ENCODE peak calls at places on chromosomes 12 and 14, in eight cellular contexts. X is left ventricle myocardium inferior, F is HFFc6, W is endothelial cell, V is fibroblast of mammary gland, U is cardiac muscle cell, G is H9, I is adrenal gland. C is an unnamed sample.

GRCh38 chr12:10384191-10384590 is 5.7 kb downstream of the KLRK1 start:
- DNase-seq in I (no peak), U (no peak), F (no peak), X (no peak), G (no peak), W (no peak), V (no peak), C (no peak)

GRCh38 chr12:89346741-89347324 is 5.5 kb downstream of the DUSP6 start:
- DNase-seq in X (peak), G (no peak), W (peak), U (peak), I (peak), V (peak), F (peak), C (no peak)

GRCh38 chr12:45354399-45354798 is 138.5 kb downstream of the ANO6 start:
- DNase-seq in W (no peak), I (no peak), V (no peak), F (no peak), G (no peak), U (no peak), X (no peak), C (no peak)

GRCh38 chr12:114274131-114274530 is 131.8 kb downstream of the TBX5 start:
- DNase-seq in I (no peak), F (no peak), G (no peak), X (no peak), W (no peak), V (peak), U (no peak), C (no peak)

GRCh38 chr12:88793091-88793490 is 212.8 kb upstream of the KITLG start:
- DNase-seq in I (no peak), W (no peak), F (peak), U (no peak), V (peak), X (no peak), G (no peak), C (no peak)

GRCh38 chr14:68667313-68667791 is 125.5 kb downstream of the ZFP36L1 start:
- DNase-seq in W (no peak), I (no peak), U (no peak), G (no peak), F (no peak), X (no peak), V (peak), C (no peak)

GRCh38 chr14:37641117-37641516 is 45.7 kb downstream of the TTC6 start:
- DNase-seq in I (no peak), V (no peak), X (no peak), G (no peak), U (no peak), W (no peak), F (no peak), C (no peak)

GRCh38 chr14:87712386-87713113 is 280.4 kb downstream of the GALC start:
- DNase-seq in F (no peak), X (no peak), G (no peak), U (no peak), W (no peak), I (no peak), V (peak), C (no peak)

GRCh38 chr12:39912211-39912980 is 193.5 kb downstream of the SLC2A13 start:
- DNase-seq in I (peak), X (peak), F (no peak), V (no peak), W (no peak), G (no peak), U (no peak), C (no peak)

GRCh38 chr14:21768116-21768874 is 94.7 kb upstream of the OR4E1 start:
- DNase-seq in W (no peak), G (peak), U (peak), I (no peak), X (no peak), F (no peak), V (peak), C (no peak)

GRCh38 chr12:43896496-43896895 is 60.6 kb downstream of the TMEM117 start:
- DNase-seq in G (no peak), X (no peak), V (no peak), W (no peak), I (no peak), U (no peak), F (no peak), C (no peak)

GRCh38 chr14:98177551-98177950 is 1094.4 kb downstream of the BCL11B start:
- DNase-seq in G (no peak), W (no peak), F (no peak), X (no peak), V (no peak), U (no peak), I (no peak), C (no peak)

GRCh38 chr12:100574262-100575074 is 984 bp downstream of the GAS2L3 start:
- DNase-seq in I (no peak), G (peak), U (peak), W (no peak), X (peak), F (no peak), V (peak), C (peak)

DNA sequence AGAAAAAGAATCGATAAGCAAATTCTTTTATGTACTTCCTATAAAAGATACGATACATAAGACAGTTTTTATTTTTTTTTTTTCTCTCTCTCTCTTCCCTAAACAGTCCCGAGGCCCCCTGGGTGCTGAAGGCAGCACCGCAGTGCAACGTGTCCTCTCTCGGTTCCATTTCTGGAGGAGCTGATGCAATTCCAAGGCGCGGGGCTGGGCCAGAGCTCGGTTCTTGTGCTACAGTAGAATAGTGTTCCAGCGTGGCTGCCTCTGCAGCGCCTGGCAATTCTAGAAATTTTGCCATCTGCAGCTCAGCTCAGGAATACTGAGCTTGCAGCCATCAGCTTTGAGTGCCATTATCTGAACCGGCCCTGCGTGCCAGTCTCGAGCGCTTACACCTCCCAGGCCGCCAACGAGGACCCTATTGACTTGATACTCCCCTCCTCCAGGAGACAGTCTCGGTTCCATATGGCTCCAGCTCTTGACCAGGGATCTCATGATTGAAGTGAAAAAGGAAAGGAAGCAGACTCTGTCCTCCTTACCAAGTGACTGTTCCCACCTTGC is 630 bp downstream of the ALDH1L2 start:
- DNase-seq in U (peak), I (peak), G (peak), X (peak), W (no peak), V (peak), F (peak), C (peak)
- TF ChIP-seq CTCF in U (peak), I (peak), G (no peak), X (no peak), W (no peak), V (peak), F (peak), C (no peak)

DNA sequence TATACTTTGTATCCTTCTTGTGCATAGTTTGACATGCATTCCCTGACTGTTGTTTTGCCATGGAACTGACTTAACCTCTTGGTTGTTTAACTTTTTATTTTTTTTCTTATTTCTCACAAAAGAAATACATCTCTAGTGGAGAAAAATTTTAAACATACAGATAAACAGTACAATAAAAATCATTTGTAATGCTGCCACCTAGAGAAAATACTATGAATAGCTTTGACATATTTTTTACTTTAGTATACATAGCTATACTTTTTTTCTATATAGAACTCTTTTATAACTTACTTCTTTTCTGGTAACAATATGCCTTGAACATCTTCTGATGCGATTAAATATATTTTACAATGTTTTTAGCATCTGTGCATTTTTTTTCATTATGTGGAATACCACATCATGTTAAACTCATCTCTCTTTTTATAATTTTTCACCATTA is 184.5 kb downstream of the AKAP6 start:
- DNase-seq in X (no peak), I (no peak), V (peak), G (no peak), F (peak), U (no peak), W (no peak), C (no peak)
- TF ChIP-seq CTCF in X (peak), I (peak), V (peak), G (peak), F (peak), U (peak), W (peak), C (peak)

GRCh38 chr12:122350444-122350843 is 72.0 kb downstream of the CLIP1 start:
- DNase-seq in V (peak), X (peak), F (peak), G (no peak), W (no peak), I (peak), U (no peak), C (no peak)
- TF ChIP-seq CTCF in V (peak), X (peak), F (peak), G (peak), W (no peak), I (peak), U (peak), C (no peak)

GRCh38 chr12:67069451-67070306 is 199.5 kb upstream of the CAND1 start:
- DNase-seq in X (peak), U (peak), F (no peak), W (peak), V (no peak), I (peak), G (peak), C (peak)
- TF ChIP-seq CTCF in X (peak), U (no peak), F (no peak), W (no peak), V (no peak), I (no peak), G (no peak), C (no peak)

DNA sequence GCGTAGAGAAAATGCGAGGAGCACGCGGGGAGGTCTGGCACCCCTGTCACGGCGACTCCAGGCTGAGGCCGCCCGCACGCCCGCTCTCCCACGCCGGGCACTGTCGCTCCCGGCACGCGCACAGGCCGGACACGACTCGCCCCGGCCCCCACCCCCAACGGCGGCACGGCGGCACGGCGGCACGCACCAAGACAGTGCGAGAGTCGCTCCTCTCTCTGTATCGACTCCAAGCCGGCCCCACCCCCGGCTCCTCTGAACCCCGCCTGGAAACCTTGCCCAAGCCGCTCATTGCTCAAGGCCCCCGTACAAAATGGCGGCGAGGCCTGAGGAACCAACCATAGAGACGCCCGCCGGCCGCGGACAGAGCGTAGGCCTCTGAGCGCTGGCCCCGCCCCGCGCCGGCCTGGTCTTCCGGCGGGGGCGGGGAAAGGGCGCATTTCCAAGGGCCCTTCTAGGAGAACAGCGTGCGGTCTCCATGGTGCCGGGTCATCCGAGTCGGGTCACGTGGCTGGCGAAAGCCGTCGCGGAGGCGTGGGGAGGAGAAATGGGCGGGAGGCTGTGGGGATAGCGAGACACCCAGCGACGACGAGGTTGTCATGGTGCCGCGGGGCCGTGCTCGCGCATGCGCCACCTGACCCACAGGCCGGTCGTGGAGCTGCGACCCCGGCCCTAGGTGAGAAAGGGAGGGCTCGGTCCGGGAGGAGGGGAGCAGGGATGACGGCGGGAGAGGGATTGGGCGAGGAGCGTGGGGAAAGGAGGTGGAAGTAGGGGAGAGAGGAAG is at the start of gene CIPC:
- DNase-seq in F (peak), U (peak), W (peak), I (peak), V (peak), X (peak), G (peak), C (peak)
- TF ChIP-seq CTCF in F (no peak), U (no peak), W (no peak), I (peak), V (no peak), X (no peak), G (no peak), C (no peak)

GRCh38 chr12:121227294-121227693 is 17.4 kb downstream of the P2RX4 start:
- DNase-seq in U (no peak), G (no peak), X (no peak), I (no peak), F (no peak), V (no peak), W (no peak), C (no peak)
- TF ChIP-seq CTCF in U (no peak), G (no peak), X (no peak), I (no peak), F (no peak), V (no peak), W (no peak), C (no peak)

C was measured in nephron progenitor cell.